ENCODE peak calls at places on chromosomes 16 and 17, in four cellular contexts. U is A549, E is HepG2, V is GM12878. I is an unnamed sample.

GRCh38 chr17:17425005-17425404 is 51.8 kb upstream of the MED9 start:
- DNase-seq in V (no peak), U (no peak), E (no peak), I (no peak)

GRCh38 chr17:28154242-28154641 is 111.8 kb downstream of the NLK start:
- DNase-seq in V (no peak), U (no peak), E (no peak), I (no peak)

GRCh38 chr17:82960419-82961271 is 118.8 kb upstream of the METRNL start:
- DNase-seq in U (no peak), V (no peak), E (no peak), I (no peak)

GRCh38 chr17:41484920-41485904 is 4.3 kb upstream of the KRT35 start:
- DNase-seq in U (no peak), V (no peak), E (no peak), I (no peak)

GRCh38 chr17:43018008-43018853 is 4.0 kb downstream of the VAT1 start:
- DNase-seq in V (no peak), U (no peak), E (no peak), I (peak; percentile 82)

GRCh38 chr16:11308493-11309283 is 27.6 kb upstream of the PRM1 start:
- DNase-seq in U (no peak), E (peak; percentile 87), V (peak; percentile 81), I (no peak)

GRCh38 chr17:18033442-18034099 is 5.4 kb downstream of the ATPAF2 start:
- DNase-seq in U (peak; percentile 86), E (peak; percentile 83), V (peak; percentile 67), I (peak; percentile 80)

GRCh38 chr17:40791116-40791515 is 8.6 kb downstream of the KRT28 start:
- DNase-seq in V (no peak), E (no peak), U (no peak), I (no peak)

GRCh38 chr16:86384263-86384649 is 126.1 kb upstream of the FOXF1 start:
- DNase-seq in V (no peak), U (no peak), E (no peak), I (no peak)
- TF ChIP-seq REST in V (no peak), U (no peak), E (no peak), I (no peak)

DNA sequence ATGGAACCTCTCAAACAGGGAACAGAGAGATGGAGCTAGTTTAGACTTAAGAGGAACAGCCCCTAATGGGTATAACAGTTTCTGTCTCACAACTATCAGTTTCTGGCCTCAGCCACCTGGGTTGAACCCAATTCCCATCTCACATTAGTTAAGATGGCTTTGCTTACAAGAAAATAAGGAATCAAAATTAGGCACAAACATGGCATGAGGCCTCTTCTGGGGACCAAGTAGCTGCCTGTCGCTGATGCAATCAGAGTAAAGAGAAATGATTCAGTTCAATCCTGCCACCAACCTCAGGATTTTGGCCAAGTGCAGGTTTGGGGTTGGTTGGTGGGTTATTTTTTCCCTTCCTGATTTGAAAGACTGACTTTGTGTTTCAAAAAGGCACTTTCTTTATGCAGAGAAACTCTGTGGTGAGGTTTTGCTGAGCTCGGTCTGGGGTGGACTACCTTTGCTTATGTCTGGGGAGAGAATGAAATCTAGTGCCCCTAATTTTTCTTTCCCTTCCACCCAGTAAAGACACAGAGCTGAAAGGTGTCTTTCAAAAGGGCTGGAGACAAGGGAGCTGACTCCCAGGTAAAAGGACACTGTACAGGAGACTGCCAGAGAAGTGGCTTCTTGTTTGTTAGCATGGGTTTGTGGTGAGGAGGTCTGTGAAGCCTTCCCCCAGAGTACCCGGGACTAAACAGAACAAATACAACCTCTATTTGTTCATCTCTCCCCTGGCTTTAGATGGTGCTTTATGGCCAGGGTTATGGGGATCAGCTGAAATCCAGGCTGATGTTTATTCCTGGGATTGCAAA is 44.8 kb upstream of the NFAT5 start:
- DNase-seq in U (no peak), E (peak; percentile 92), V (peak; percentile 65), I (no peak)
- TF ChIP-seq SMC3 in U (no peak), E (no peak), V (no peak), I (no peak)

GRCh38 chr16:88770459-88771293 is 14.3 kb downstream of the PIEZO1 start:
- DNase-seq in E (peak; percentile 81), U (no peak), V (no peak), I (peak; percentile 78)
- TF ChIP-seq REST in E (no peak), U (no peak), V (no peak), I (no peak)

GRCh38 chr17:81161536-81161935 is 3.8 kb upstream of the PVALEF start:
- DNase-seq in E (no peak), U (no peak), V (no peak), I (no peak)

GRCh38 chr17:81160747-81161453 is 4.4 kb upstream of the PVALEF start:
- DNase-seq in U (no peak), E (no peak), V (no peak), I (no peak)

GRCh38 chr17:81159611-81160265 is 5.6 kb upstream of the PVALEF start:
- DNase-seq in E (no peak), U (no peak), V (no peak), I (no peak)

GRCh38 chr17:81158688-81159590 is 6.4 kb upstream of the PVALEF start:
- DNase-seq in V (no peak), E (no peak), U (no peak), I (no peak)

GRCh38 chr17:81160306-81160705 is 5.0 kb upstream of the PVALEF start:
- DNase-seq in U (no peak), V (no peak), E (no peak), I (no peak)
- TF ChIP-seq SMC3 in U (no peak), V (no peak), E (no peak), I (no peak)